ENCODE peak calls at places on chromosomes 2 and 18, in eight cellular contexts. D is lower lobe of right lung, X is astrocyte of the spinal cord, Q is adrenal gland, N is skeletal muscle cell, E is tibial nerve, J is astrocyte of the cerebellum, S is K562. V is an unnamed sample.

GRCh38 chr2:47003641-47004427 is 88.2 kb upstream of the MCFD2 start:
- DNase-seq in D (no peak), X (no peak), Q (no peak), N (no peak), E (no peak), J (no peak), S (peak), V (no peak)

GRCh38 chr2:215238485-215239098 is 73.3 kb upstream of the ATIC start:
- DNase-seq in D (no peak), X (no peak), Q (no peak), N (no peak), E (no peak), J (no peak), S (no peak), V (peak)

GRCh38 chr2:101951296-101951695 is 40.5 kb upstream of the IL1R2 start:
- DNase-seq in D (no peak), X (no peak), Q (no peak), N (no peak), E (no peak), J (no peak), S (no peak), V (no peak)

GRCh38 chr2:19299032-19299431 is 59.4 kb downstream of the OSR1 start:
- DNase-seq in D (no peak), X (peak), Q (no peak), N (no peak), E (no peak), J (no peak), S (no peak), V (no peak)

GRCh38 chr2:128593518-128594272 is 275.0 kb upstream of the HS6ST1 start:
- DNase-seq in D (no peak), X (peak), Q (peak), N (no peak), E (no peak), J (peak), S (no peak), V (no peak)

GRCh38 chr2:40721595-40721994 is 269.7 kb upstream of the SLC8A1 start:
- DNase-seq in D (no peak), X (peak), Q (no peak), N (no peak), E (no peak), J (no peak), S (no peak), V (no peak)

GRCh38 chr2:189633392-189633811 is 27.9 kb upstream of the ASNSD1 start:
- DNase-seq in D (no peak), X (no peak), Q (peak), N (no peak), E (no peak), J (no peak), S (peak), V (no peak)

GRCh38 chr2:147250652-147251356 is 594.0 kb upstream of the ACVR2A start:
- DNase-seq in D (no peak), X (no peak), Q (no peak), N (no peak), E (no peak), J (no peak), S (no peak), V (no peak)

GRCh38 chr2:68287580-68288441 is 31.9 kb downstream of the CNRIP1 start:
- DNase-seq in D (no peak), X (peak), Q (peak), N (peak), E (peak), J (peak), S (peak), V (no peak)

GRCh38 chr2:65392609-65393008 is 39.8 kb downstream of the SPRED2 start:
- DNase-seq in D (no peak), X (no peak), Q (no peak), N (no peak), E (no peak), J (no peak), S (no peak), V (no peak)
- H3K4me3 ChIP-seq in D (no peak), X (no peak), Q (no peak), N (no peak), E (no peak), J (no peak), S (no peak), V (no peak)

GRCh38 chr18:2967820-2968219 is 45.1 kb downstream of the LPIN2 start:
- DNase-seq in D (no peak), X (no peak), Q (no peak), N (no peak), E (no peak), J (no peak), S (no peak), V (no peak)

GRCh38 chr18:2968559-2968958 is 44.4 kb downstream of the LPIN2 start:
- DNase-seq in D (peak), X (no peak), Q (no peak), N (no peak), E (no peak), J (no peak), S (no peak), V (no peak)

GRCh38 chr18:2965797-2966196 is 47.1 kb downstream of the LPIN2 start:
- DNase-seq in D (no peak), X (no peak), Q (no peak), N (no peak), E (no peak), J (no peak), S (no peak), V (no peak)

GRCh38 chr18:2969695-2970094 is 43.2 kb downstream of the LPIN2 start:
- DNase-seq in D (no peak), X (no peak), Q (no peak), N (no peak), E (no peak), J (no peak), S (no peak), V (no peak)

GRCh38 chr18:2967357-2967756 is 45.6 kb downstream of the LPIN2 start:
- DNase-seq in D (no peak), X (no peak), Q (no peak), N (no peak), E (no peak), J (no peak), S (no peak), V (no peak)
- H3K4me3 ChIP-seq in D (peak), X (no peak), Q (no peak), N (no peak), E (no peak), J (no peak), S (no peak), V (no peak)

GRCh38 chr2:74414913-74415761 is 6.3 kb downstream of the C2orf81 start:
- DNase-seq in D (peak), X (no peak), Q (no peak), N (no peak), E (peak), J (no peak), S (no peak), V (no peak)

GRCh38 chr2:74415762-74416395 is 5.5 kb downstream of the C2orf81 start:
- DNase-seq in D (no peak), X (no peak), Q (no peak), N (no peak), E (no peak), J (no peak), S (no peak), V (no peak)

GRCh38 chr2:74416721-74417120 is 4.7 kb downstream of the C2orf81 start:
- DNase-seq in D (no peak), X (no peak), Q (no peak), N (no peak), E (no peak), J (no peak), S (peak), V (no peak)

GRCh38 chr2:74414475-74414874 is 6.9 kb downstream of the C2orf81 start:
- DNase-seq in D (no peak), X (no peak), Q (no peak), N (no peak), E (no peak), J (no peak), S (no peak), V (no peak)

GRCh38 chr2:74413001-74413698 is 8.3 kb downstream of the C2orf81 start:
- DNase-seq in D (no peak), X (no peak), Q (no peak), N (no peak), E (no peak), J (no peak), S (no peak), V (no peak)
- H3K4me3 ChIP-seq in D (no peak), X (no peak), Q (no peak), N (no peak), E (no peak), J (no peak), S (no peak), V (no peak)

GRCh38 chr2:237202288-237203030 is 116.8 kb downstream of the COPS8 start:
- DNase-seq in D (no peak), X (no peak), Q (no peak), N (no peak), E (no peak), J (no peak), S (no peak), V (no peak)
- H3K4me3 ChIP-seq in D (no peak), X (no peak), Q (no peak), N (no peak), E (no peak), J (no peak), S (no peak), V (no peak)

GRCh38 chr2:157055660-157056199 is 201.8 kb upstream of the GALNT5 start:
- DNase-seq in D (no peak), X (peak), Q (no peak), N (no peak), E (peak), J (peak), S (peak), V (peak)
- H3K4me3 ChIP-seq in D (no peak), X (no peak), Q (peak), N (no peak), E (no peak), J (no peak), S (no peak), V (no peak)

V was measured in SK-N-MC.